ENCODE peak calls at places on chromosomes 1 and 21, in six cellular contexts. One of them, this sample, is unnamed.

GRCh38 chr1:3471356-3472087 is 17.1 kb downstream of the ARHGEF16 start:
- DNase-seq in hepatic stellate cell: peak; percentile 87
- DNase-seq in myocyte: peak; percentile 16
- DNase-seq in GM12892: no peak
- DNase-seq in iris pigment epithelial cell: peak; percentile 49
- DNase-seq in T-helper 1 cell: no peak
- DNase-seq in this sample: peak; percentile 70

GRCh38 chr21:21002137-21002536 is 3.9 kb downstream of the NCAM2 start:
- DNase-seq in hepatic stellate cell: no peak
- DNase-seq in myocyte: no peak
- DNase-seq in GM12892: no peak
- DNase-seq in iris pigment epithelial cell: no peak
- DNase-seq in T-helper 1 cell: no peak
- DNase-seq in this sample: no peak

GRCh38 chr1:173093721-173094450 is 43.1 kb upstream of the TNFSF18 start:
- DNase-seq in hepatic stellate cell: no peak
- DNase-seq in myocyte: peak; percentile 8
- DNase-seq in GM12892: no peak
- DNase-seq in iris pigment epithelial cell: peak; percentile 36
- DNase-seq in T-helper 1 cell: no peak
- DNase-seq in this sample: no peak

GRCh38 chr1:119160435-119160834 is 20.0 kb upstream of the WARS2 start:
- DNase-seq in hepatic stellate cell: no peak
- DNase-seq in myocyte: no peak
- DNase-seq in GM12892: no peak
- DNase-seq in iris pigment epithelial cell: peak; percentile 42
- DNase-seq in T-helper 1 cell: no peak
- DNase-seq in this sample: no peak

GRCh38 chr1:25795227-25795626 is 4.8 kb upstream of the SELENON start:
- DNase-seq in hepatic stellate cell: no peak
- DNase-seq in myocyte: no peak
- DNase-seq in GM12892: no peak
- DNase-seq in iris pigment epithelial cell: no peak
- DNase-seq in T-helper 1 cell: no peak
- DNase-seq in this sample: no peak

GRCh38 chr21:29805110-29805509 is 134.7 kb downstream of the GRIK1 start:
- DNase-seq in hepatic stellate cell: no peak
- DNase-seq in myocyte: no peak
- DNase-seq in GM12892: no peak
- DNase-seq in iris pigment epithelial cell: no peak
- DNase-seq in T-helper 1 cell: no peak
- DNase-seq in this sample: no peak

GRCh38 chr1:168195199-168196135 is 16.7 kb downstream of the TIPRL start:
- DNase-seq in hepatic stellate cell: no peak
- DNase-seq in myocyte: no peak
- DNase-seq in GM12892: no peak
- DNase-seq in iris pigment epithelial cell: peak; percentile 12
- DNase-seq in T-helper 1 cell: no peak
- DNase-seq in this sample: no peak

GRCh38 chr1:160756617-160757206 is 17.7 kb downstream of the SLAMF7 start:
- DNase-seq in hepatic stellate cell: no peak
- DNase-seq in myocyte: no peak
- DNase-seq in GM12892: no peak
- DNase-seq in iris pigment epithelial cell: no peak
- DNase-seq in T-helper 1 cell: no peak
- DNase-seq in this sample: no peak

GRCh38 chr1:21522525-21523038 is 13.4 kb downstream of the ALPL start:
- DNase-seq in hepatic stellate cell: no peak
- DNase-seq in myocyte: no peak
- DNase-seq in GM12892: no peak
- DNase-seq in iris pigment epithelial cell: no peak
- DNase-seq in T-helper 1 cell: no peak
- DNase-seq in this sample: no peak

GRCh38 chr21:17931080-17931479 is 111.9 kb upstream of the C21orf91 start:
- DNase-seq in hepatic stellate cell: no peak
- DNase-seq in myocyte: no peak
- DNase-seq in GM12892: no peak
- DNase-seq in iris pigment epithelial cell: no peak
- DNase-seq in T-helper 1 cell: no peak
- DNase-seq in this sample: no peak

GRCh38 chr1:207259391-207259790 is 62.1 kb upstream of the CD55 start:
- DNase-seq in hepatic stellate cell: no peak
- DNase-seq in myocyte: peak; percentile 22
- DNase-seq in GM12892: no peak
- DNase-seq in iris pigment epithelial cell: peak; percentile 59
- DNase-seq in T-helper 1 cell: no peak
- DNase-seq in this sample: no peak

GRCh38 chr21:16908087-16908486 is 604.8 kb upstream of the CXADR start:
- DNase-seq in hepatic stellate cell: no peak
- DNase-seq in myocyte: peak; percentile 26
- DNase-seq in GM12892: no peak
- DNase-seq in iris pigment epithelial cell: peak; percentile 70
- DNase-seq in T-helper 1 cell: no peak
- DNase-seq in this sample: no peak